ENCODE peak calls at places on chromosomes 12 and 14, in seven cellular contexts. T is spleen, X is neuronal stem cell, J is tibial nerve, A is PC-3, V is GM12878, B is A549. G is an unnamed sample. For H3K4me1, the result is how much of the 10 kb centered on the place peaks cover.

GRCh38 chr14:99853206-99853605 is 60.0 kb downstream of the EML1 start:
- DNase-seq in T (no peak), X (no peak), J (no peak), A (no peak), V (no peak), B (no peak), G (peak)

GRCh38 chr12:47903151-47903611 is 1.6 kb downstream of the VDR start:
- DNase-seq in T (no peak), X (no peak), J (no peak), A (peak), V (no peak), B (no peak), G (peak)

GRCh38 chr12:3593906-3594305 is 102.9 kb downstream of the PRMT8 start:
- DNase-seq in T (peak), X (no peak), J (no peak), A (no peak), V (no peak), B (no peak), G (no peak)

GRCh38 chr12:114841557-114842251 is 157.7 kb upstream of the TBX3 start:
- DNase-seq in T (no peak), X (no peak), J (no peak), A (peak), V (no peak), B (no peak), G (no peak)

GRCh38 chr14:101623685-101624444 is 62.6 kb downstream of the DIO3 start:
- DNase-seq in T (no peak), X (no peak), J (no peak), A (no peak), V (no peak), B (no peak), G (no peak)

GRCh38 chr12:107843351-107844311 is 69.1 kb downstream of the ASCL4 start:
- DNase-seq in T (no peak), X (peak), J (no peak), A (no peak), V (no peak), B (no peak), G (peak)

GRCh38 chr14:64294672-64295413 is 672 bp upstream of the ESR2 start:
- DNase-seq in T (peak), X (peak), J (peak), A (peak), V (peak), B (peak), G (peak)

GRCh38 chr12:67919406-67919805 is 69.8 kb upstream of the IFNG-AS1 start:
- DNase-seq in T (no peak), X (no peak), J (no peak), A (peak), V (no peak), B (no peak), G (peak)

GRCh38 chr12:130153803-130154202 is 8.5 kb upstream of the FZD10 start:
- DNase-seq in T (peak), X (no peak), J (no peak), A (no peak), V (no peak), B (no peak), G (no peak)

GRCh38 chr12:40229690-40230651 is 5.2 kb downstream of the LRRK2 start:
- DNase-seq in T (no peak), X (no peak), J (no peak), A (no peak), V (no peak), B (no peak), G (no peak)

GRCh38 chr14:65792208-65792905 is 379.8 kb downstream of the FUT8 start:
- DNase-seq in T (no peak), X (no peak), J (no peak), A (peak), V (no peak), B (peak), G (peak)

GRCh38 chr12:9662488-9662887 is 7.0 kb upstream of the CLEC2D start:
- DNase-seq in T (no peak), X (no peak), J (no peak), A (no peak), V (no peak), B (no peak), G (no peak)

GRCh38 chr12:9661720-9662119 is 7.8 kb upstream of the CLEC2D start:
- DNase-seq in T (no peak), X (no peak), J (no peak), A (no peak), V (no peak), B (no peak), G (no peak)

GRCh38 chr12:9660046-9660445 is 9.5 kb upstream of the CLEC2D start:
- DNase-seq in T (no peak), X (no peak), J (no peak), A (no peak), V (no peak), B (no peak), G (no peak)
- H3K4me3 ChIP-seq in T (no peak), X (no peak), J (no peak), A (no peak), V (no peak), B (no peak), G (no peak)

GRCh38 chr14:38257500-38257899 is 1.6 kb upstream of the CLEC14A start:
- DNase-seq in T (no peak), X (no peak), J (no peak), A (peak), V (no peak), B (no peak), G (no peak)

GRCh38 chr14:38256358-38256840 is 506 bp upstream of the CLEC14A start:
- DNase-seq in T (no peak), X (no peak), J (no peak), A (no peak), V (no peak), B (no peak), G (no peak)

GRCh38 chr14:38255673-38256357 is at the start of gene CLEC14A:
- DNase-seq in T (peak), X (no peak), J (peak), A (no peak), V (no peak), B (no peak), G (no peak)

GRCh38 chr14:38254565-38255407 is 1.1 kb downstream of the CLEC14A start:
- DNase-seq in T (peak), X (no peak), J (no peak), A (no peak), V (no peak), B (no peak), G (peak)

DNA sequence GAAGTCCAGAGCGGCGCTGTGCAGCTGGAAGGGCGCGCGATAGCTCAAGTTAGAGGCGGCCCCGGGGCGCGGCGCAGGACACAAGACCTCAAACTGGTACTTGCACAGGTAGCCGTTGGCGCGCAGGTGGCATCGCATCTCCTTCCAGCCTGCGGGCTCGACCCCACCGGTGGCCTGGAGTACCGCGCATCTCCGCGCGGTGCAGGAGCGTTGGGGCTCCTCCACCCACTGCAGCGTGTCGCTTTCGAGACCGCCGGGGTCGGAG is 553 bp downstream of the CLEC14A start:
- DNase-seq in T (peak), X (no peak), J (no peak), A (no peak), V (no peak), B (no peak), G (no peak)
- H3K4me1 ChIP-seq in T (under half), X (under half), J (under half), A (under half), V (under half), B (under half), G (under half)

DNA sequence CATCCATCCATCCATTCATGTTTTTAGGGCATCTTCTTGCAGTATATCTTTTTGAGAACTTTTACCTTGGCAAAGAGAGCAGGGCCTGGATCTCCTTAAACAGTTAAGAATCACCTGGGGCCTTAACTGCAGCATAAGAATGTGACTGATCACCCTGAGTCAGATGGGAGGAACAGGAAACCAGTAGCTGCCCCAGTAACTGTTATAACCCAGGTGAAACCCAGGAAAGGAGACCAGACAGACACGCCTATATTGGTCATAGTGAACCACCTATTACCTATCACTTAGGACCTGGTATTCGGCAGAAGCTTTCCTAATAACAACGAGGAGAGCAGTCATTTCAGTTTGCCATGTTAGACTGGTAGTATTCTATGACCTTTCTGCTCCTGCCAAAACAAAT is 43.4 kb upstream of the NR2C1 start:
- DNase-seq in T (no peak), X (no peak), J (no peak), A (peak), V (peak), B (peak), G (no peak)
- H3K4me3 ChIP-seq in T (no peak), X (no peak), J (no peak), A (peak), V (no peak), B (no peak), G (no peak)

GRCh38 chr14:74954232-74954946 is 1.0 kb downstream of the PGF start:
- DNase-seq in T (no peak), X (no peak), J (no peak), A (no peak), V (no peak), B (no peak), G (no peak)

GRCh38 chr14:74953686-74954085 is 1.7 kb downstream of the PGF start:
- DNase-seq in T (no peak), X (no peak), J (no peak), A (no peak), V (no peak), B (no peak), G (no peak)

GRCh38 chr14:74951443-74952194 is 3.8 kb downstream of the PGF start:
- DNase-seq in T (peak), X (no peak), J (no peak), A (no peak), V (no peak), B (no peak), G (no peak)

GRCh38 chr14:74952195-74952665 is 3.2 kb downstream of the PGF start:
- DNase-seq in T (peak), X (no peak), J (no peak), A (no peak), V (no peak), B (no peak), G (no peak)

DNA sequence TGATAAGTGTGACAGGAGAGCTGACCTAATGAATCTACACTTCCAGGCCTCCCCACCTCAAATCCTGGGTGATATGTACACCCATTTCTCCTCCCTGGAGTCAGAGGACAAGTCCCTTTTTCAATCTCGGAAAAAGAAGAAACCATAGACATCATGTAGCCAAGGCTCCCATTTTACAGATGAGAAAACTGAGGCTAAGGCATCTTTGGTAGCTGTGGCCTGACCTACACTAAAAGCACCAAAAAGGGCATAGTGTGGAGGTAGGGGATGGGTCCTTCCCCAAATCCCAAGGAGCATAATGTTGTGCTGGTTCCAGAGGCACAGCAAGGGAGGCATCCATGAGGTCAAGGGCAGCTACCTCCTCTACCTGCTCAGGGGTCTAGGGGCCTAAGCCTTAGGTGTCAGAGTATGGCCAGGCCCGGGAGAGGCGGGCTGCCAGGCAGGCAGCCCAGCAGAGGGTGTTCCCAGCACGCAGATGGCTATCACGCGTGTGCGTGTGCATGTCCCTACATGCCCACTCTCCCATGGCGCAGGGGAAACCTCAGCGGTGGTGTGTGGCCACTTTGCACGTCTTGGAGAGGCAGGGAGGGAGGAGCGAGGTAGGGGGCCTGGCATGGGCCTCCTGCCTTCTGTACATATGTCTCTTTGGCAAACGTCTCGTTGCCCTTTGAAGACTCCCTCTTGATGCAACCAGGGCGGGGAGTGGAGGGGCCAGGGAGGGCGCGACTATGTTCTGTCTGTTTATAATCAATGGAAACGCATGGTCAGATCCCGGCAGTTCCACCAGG is 2.5 kb downstream of the PGF start:
- DNase-seq in T (no peak), X (no peak), J (no peak), A (no peak), V (no peak), B (no peak), G (no peak)
- H3K4me1 ChIP-seq in T (under half), X (under half), J (under half), A (under half), V (under half), B (under half), G (under half)

GRCh38 chr12:34215893-34216285 is 193.6 kb downstream of the ALG10 start:
- DNase-seq in T (no peak), X (no peak), J (no peak), A (no peak), V (no peak), B (no peak), G (no peak)

GRCh38 chr12:34217660-34218059 is 195.4 kb downstream of the ALG10 start:
- DNase-seq in T (no peak), X (no peak), J (no peak), A (no peak), V (no peak), B (no peak), G (no peak)

GRCh38 chr12:34215213-34215892 is 193.1 kb downstream of the ALG10 start:
- DNase-seq in T (peak), X (no peak), J (no peak), A (no peak), V (no peak), B (no peak), G (no peak)

GRCh38 chr12:34218193-34219045 is 196.1 kb downstream of the ALG10 start:
- DNase-seq in T (peak), X (no peak), J (peak), A (peak), V (peak), B (peak), G (peak)

GRCh38 chr12:34219046-34219770 is 196.9 kb downstream of the ALG10 start:
- DNase-seq in T (no peak), X (peak), J (no peak), A (no peak), V (no peak), B (no peak), G (no peak)
- H3K4me3 ChIP-seq in T (peak), X (peak), J (peak), A (peak), V (no peak), B (peak), G (peak)

GRCh38 chr14:22786685-22787084 is 20.2 kb downstream of the OXA1L start:
- DNase-seq in T (no peak), X (no peak), J (no peak), A (no peak), V (no peak), B (no peak), G (no peak)
- H3K4me1 ChIP-seq in T (half or more), X (under half), J (under half), A (under half), V (under half), B (under half), G (under half)

GRCh38 chr12:32533971-32534590 is 134.7 kb downstream of the FGD4 start:
- DNase-seq in T (no peak), X (no peak), J (peak), A (peak), V (no peak), B (peak), G (peak)
- H3K4me3 ChIP-seq in T (peak), X (no peak), J (peak), A (peak), V (no peak), B (peak), G (peak)

DNA sequence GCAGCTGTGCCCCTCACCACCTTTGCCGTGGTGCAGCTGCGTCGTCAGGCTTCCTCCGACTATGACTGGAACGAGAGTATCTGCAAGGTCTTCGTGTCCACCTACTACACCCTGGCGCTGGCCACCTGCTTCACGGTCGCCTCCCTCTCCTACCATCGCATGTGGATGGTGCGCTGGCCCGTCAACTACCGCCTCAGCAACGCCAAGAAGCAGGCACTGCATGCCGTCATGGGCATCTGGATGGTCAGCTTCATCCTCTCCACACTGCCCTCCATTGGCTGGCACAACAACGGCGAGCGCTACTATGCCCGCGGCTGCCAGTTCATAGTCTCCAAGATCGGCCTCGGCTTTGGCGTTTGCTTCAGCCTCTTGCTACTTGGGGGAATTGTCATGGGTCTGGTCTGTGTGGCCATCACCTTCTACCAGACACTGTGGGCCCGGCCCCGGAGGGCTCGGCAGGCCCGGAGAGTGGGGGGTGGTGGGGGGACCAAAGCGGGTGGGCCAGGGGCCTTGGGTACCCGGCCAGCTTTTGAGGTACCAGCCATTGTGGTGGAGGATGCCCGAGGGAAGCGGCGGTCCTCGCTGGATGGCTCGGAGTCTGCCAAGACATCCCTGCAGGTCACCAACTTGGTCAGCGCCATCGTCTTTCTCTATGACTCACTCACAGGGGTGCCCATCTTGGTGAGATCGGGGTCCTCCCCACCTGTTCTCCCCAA is 2.6 kb downstream of the GPR162 start:
- DNase-seq in T (no peak), X (no peak), J (no peak), A (no peak), V (no peak), B (no peak), G (no peak)
- H3K4me1 ChIP-seq in T (half or more), X (under half), J (under half), A (under half), V (under half), B (under half), G (under half)

GRCh38 chr14:89356496-89356895 is 60.5 kb downstream of the FOXN3 start:
- DNase-seq in T (no peak), X (no peak), J (no peak), A (no peak), V (no peak), B (no peak), G (no peak)

GRCh38 chr14:89359477-89360222 is 57.4 kb downstream of the FOXN3 start:
- DNase-seq in T (no peak), X (no peak), J (no peak), A (no peak), V (no peak), B (no peak), G (no peak)

GRCh38 chr14:89356927-89357326 is 60.1 kb downstream of the FOXN3 start:
- DNase-seq in T (no peak), X (no peak), J (no peak), A (no peak), V (no peak), B (no peak), G (no peak)

GRCh38 chr14:89360277-89360676 is 56.8 kb downstream of the FOXN3 start:
- DNase-seq in T (no peak), X (no peak), J (no peak), A (no peak), V (no peak), B (no peak), G (no peak)

DNA sequence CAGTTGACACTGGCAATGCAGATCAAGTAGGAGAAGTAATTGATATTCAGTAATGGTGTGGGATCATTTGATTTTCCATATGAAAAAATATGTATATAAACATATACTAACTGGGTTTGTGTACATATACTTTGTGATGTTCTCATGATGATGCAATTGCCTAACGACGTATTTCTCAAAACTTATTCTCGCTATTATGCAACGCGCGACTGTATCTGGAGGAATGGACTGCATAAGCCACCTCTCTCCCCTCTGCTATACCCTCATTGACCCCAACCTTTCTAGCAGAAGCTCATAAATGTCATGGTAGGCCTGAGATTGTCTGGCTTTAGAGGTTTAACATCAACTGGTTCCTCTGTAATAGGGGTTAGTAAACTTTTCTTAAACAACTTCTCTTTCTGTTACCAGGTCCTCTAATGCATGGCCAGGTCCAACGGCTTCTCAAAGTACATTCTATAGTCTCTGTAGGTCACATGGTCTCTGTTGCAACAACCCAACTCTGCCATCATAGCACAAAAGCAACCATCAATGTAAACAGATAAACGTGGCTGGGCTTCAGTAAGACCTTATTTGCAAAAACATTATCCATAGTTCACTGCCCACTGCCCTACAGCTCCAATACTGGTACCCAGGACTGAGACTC is 59.3 kb downstream of the FOXN3 start:
- DNase-seq in T (no peak), X (no peak), J (no peak), A (no peak), V (no peak), B (no peak), G (no peak)
- H3K4me3 ChIP-seq in T (no peak), X (no peak), J (no peak), A (no peak), V (no peak), B (no peak), G (no peak)

G was measured in adipocyte.